ENCODE peak calls at places on chromosome 1, in nine cellular contexts. One of them, this sample, is unnamed.

GRCh38 chr1:64921761-64922160 is 44.6 kb downstream of the JAK1 start:
- DNase-seq in tibial nerve: no peak
- DNase-seq in left ventricle myocardium inferior: no peak
- DNase-seq in endothelial cell of umbilical vein: peak
- DNase-seq in breast epithelium: no peak
- DNase-seq in stomach: no peak
- DNase-seq in astrocyte: no peak
- DNase-seq in left lung: no peak
- DNase-seq in IMR-90: no peak
- DNase-seq in this sample: no peak

GRCh38 chr1:172360511-172360910 is 60.0 kb upstream of the C1orf105 start:
- DNase-seq in tibial nerve: no peak
- DNase-seq in left ventricle myocardium inferior: no peak
- DNase-seq in endothelial cell of umbilical vein: peak
- DNase-seq in breast epithelium: no peak
- DNase-seq in stomach: no peak
- DNase-seq in astrocyte: peak
- DNase-seq in left lung: no peak
- DNase-seq in IMR-90: no peak
- DNase-seq in this sample: no peak

GRCh38 chr1:8070381-8070811 is 44.3 kb upstream of the ERRFI1 start:
- DNase-seq in tibial nerve: no peak
- DNase-seq in left ventricle myocardium inferior: no peak
- DNase-seq in endothelial cell of umbilical vein: no peak
- DNase-seq in breast epithelium: peak
- DNase-seq in stomach: peak
- DNase-seq in astrocyte: no peak
- DNase-seq in left lung: no peak
- DNase-seq in IMR-90: no peak
- DNase-seq in this sample: no peak

GRCh38 chr1:3545363-3546047 is 65.8 kb downstream of the MEGF6 start:
- DNase-seq in tibial nerve: no peak
- DNase-seq in left ventricle myocardium inferior: no peak
- DNase-seq in endothelial cell of umbilical vein: no peak
- DNase-seq in breast epithelium: no peak
- DNase-seq in stomach: no peak
- DNase-seq in astrocyte: no peak
- DNase-seq in left lung: no peak
- DNase-seq in IMR-90: peak
- DNase-seq in this sample: no peak

GRCh38 chr1:40838045-40838979 is 23.9 kb downstream of the CITED4 start:
- DNase-seq in tibial nerve: no peak
- DNase-seq in left ventricle myocardium inferior: no peak
- DNase-seq in endothelial cell of umbilical vein: no peak
- DNase-seq in breast epithelium: no peak
- DNase-seq in stomach: no peak
- DNase-seq in astrocyte: no peak
- DNase-seq in left lung: peak
- DNase-seq in IMR-90: no peak
- DNase-seq in this sample: no peak

GRCh38 chr1:211543003-211543402 is 36.0 kb downstream of the SLC30A1 start:
- DNase-seq in tibial nerve: no peak
- DNase-seq in left ventricle myocardium inferior: no peak
- DNase-seq in endothelial cell of umbilical vein: no peak
- DNase-seq in breast epithelium: peak
- DNase-seq in stomach: no peak
- DNase-seq in astrocyte: no peak
- DNase-seq in left lung: no peak
- DNase-seq in IMR-90: no peak
- DNase-seq in this sample: no peak

GRCh38 chr1:116325922-116326321 is 47.1 kb upstream of the ATP1A1 start:
- DNase-seq in tibial nerve: no peak
- DNase-seq in left ventricle myocardium inferior: no peak
- DNase-seq in endothelial cell of umbilical vein: no peak
- DNase-seq in breast epithelium: no peak
- DNase-seq in stomach: no peak
- DNase-seq in astrocyte: no peak
- DNase-seq in left lung: no peak
- DNase-seq in IMR-90: no peak
- DNase-seq in this sample: no peak

GRCh38 chr1:173330149-173330951 is 123.2 kb upstream of the TNFSF4 start:
- DNase-seq in tibial nerve: no peak
- DNase-seq in left ventricle myocardium inferior: no peak
- DNase-seq in endothelial cell of umbilical vein: peak
- DNase-seq in breast epithelium: no peak
- DNase-seq in stomach: no peak
- DNase-seq in astrocyte: peak
- DNase-seq in left lung: no peak
- DNase-seq in IMR-90: peak
- DNase-seq in this sample: no peak

GRCh38 chr1:3869751-3870301 is 12.6 kb downstream of the DFFB start:
- DNase-seq in tibial nerve: no peak
- DNase-seq in left ventricle myocardium inferior: no peak
- DNase-seq in endothelial cell of umbilical vein: no peak
- DNase-seq in breast epithelium: no peak
- DNase-seq in stomach: no peak
- DNase-seq in astrocyte: no peak
- DNase-seq in left lung: peak
- DNase-seq in IMR-90: no peak
- DNase-seq in this sample: no peak

GRCh38 chr1:156571959-156572662 is at the start of gene IQGAP3:
- DNase-seq in tibial nerve: peak
- DNase-seq in left ventricle myocardium inferior: peak
- DNase-seq in endothelial cell of umbilical vein: peak
- DNase-seq in breast epithelium: peak
- DNase-seq in stomach: peak
- DNase-seq in astrocyte: peak
- DNase-seq in left lung: peak
- DNase-seq in IMR-90: peak
- DNase-seq in this sample: peak

GRCh38 chr1:37085393-37085792 is 51.1 kb upstream of the GRIK3 start:
- DNase-seq in tibial nerve: no peak
- DNase-seq in left ventricle myocardium inferior: no peak
- DNase-seq in endothelial cell of umbilical vein: no peak
- DNase-seq in breast epithelium: no peak
- DNase-seq in stomach: no peak
- DNase-seq in astrocyte: no peak
- DNase-seq in left lung: no peak
- DNase-seq in IMR-90: no peak
- DNase-seq in this sample: no peak
- TF ChIP-seq CTCF in tibial nerve: no peak
- TF ChIP-seq CTCF in left ventricle myocardium inferior: no peak
- TF ChIP-seq CTCF in endothelial cell of umbilical vein: no peak
- TF ChIP-seq CTCF in breast epithelium: no peak
- TF ChIP-seq CTCF in stomach: no peak
- TF ChIP-seq CTCF in astrocyte: no peak
- TF ChIP-seq CTCF in left lung: no peak
- TF ChIP-seq CTCF in IMR-90: no peak
- TF ChIP-seq CTCF in this sample: no peak

GRCh38 chr1:32953495-32953894 is 11.1 kb downstream of the RNF19B start:
- DNase-seq in tibial nerve: no peak
- DNase-seq in left ventricle myocardium inferior: no peak
- DNase-seq in endothelial cell of umbilical vein: peak
- DNase-seq in breast epithelium: no peak
- DNase-seq in stomach: no peak
- DNase-seq in astrocyte: peak
- DNase-seq in left lung: no peak
- DNase-seq in IMR-90: peak
- DNase-seq in this sample: no peak
- H3K27ac ChIP-seq in tibial nerve: no peak
- H3K27ac ChIP-seq in left ventricle myocardium inferior: no peak
- H3K27ac ChIP-seq in endothelial cell of umbilical vein: peak
- H3K27ac ChIP-seq in breast epithelium: no peak
- H3K27ac ChIP-seq in stomach: no peak
- H3K27ac ChIP-seq in astrocyte: peak
- H3K27ac ChIP-seq in left lung: no peak
- H3K27ac ChIP-seq in IMR-90: no peak
- H3K27ac ChIP-seq in this sample: peak

DNA sequence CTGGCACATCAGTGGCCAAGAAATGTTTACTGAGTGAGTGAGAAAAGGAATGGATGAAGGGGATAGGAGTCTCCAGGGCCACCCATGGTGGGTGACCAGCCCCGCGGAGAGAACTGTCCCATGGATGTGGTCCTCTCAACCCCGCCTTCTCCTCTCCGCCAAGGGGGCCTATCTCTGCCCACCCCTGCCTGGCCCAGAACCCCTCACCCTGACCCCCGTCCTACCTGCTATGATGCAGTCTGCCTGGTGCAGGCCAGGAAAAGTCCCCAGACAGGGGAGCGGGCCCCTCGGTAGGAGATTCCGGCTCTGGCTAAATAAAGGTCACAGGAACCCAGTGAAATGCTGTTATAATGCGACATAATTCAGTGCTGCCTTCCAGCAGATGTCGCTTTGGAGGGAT is 107.6 kb downstream of the PTPRU start:
- DNase-seq in tibial nerve: no peak
- DNase-seq in left ventricle myocardium inferior: no peak
- DNase-seq in endothelial cell of umbilical vein: no peak
- DNase-seq in breast epithelium: no peak
- DNase-seq in stomach: no peak
- DNase-seq in astrocyte: no peak
- DNase-seq in left lung: no peak
- DNase-seq in IMR-90: no peak
- DNase-seq in this sample: no peak
- TF ChIP-seq CTCF in tibial nerve: no peak
- TF ChIP-seq CTCF in left ventricle myocardium inferior: no peak
- TF ChIP-seq CTCF in endothelial cell of umbilical vein: no peak
- TF ChIP-seq CTCF in breast epithelium: no peak
- TF ChIP-seq CTCF in stomach: no peak
- TF ChIP-seq CTCF in astrocyte: no peak
- TF ChIP-seq CTCF in left lung: no peak
- TF ChIP-seq CTCF in IMR-90: no peak
- TF ChIP-seq CTCF in this sample: no peak

GRCh38 chr1:23402286-23403037 is 22.1 kb downstream of the TCEA3 start:
- DNase-seq in tibial nerve: no peak
- DNase-seq in left ventricle myocardium inferior: no peak
- DNase-seq in endothelial cell of umbilical vein: no peak
- DNase-seq in breast epithelium: no peak
- DNase-seq in stomach: no peak
- DNase-seq in astrocyte: no peak
- DNase-seq in left lung: no peak
- DNase-seq in IMR-90: no peak
- DNase-seq in this sample: no peak
- H3K27ac ChIP-seq in tibial nerve: peak
- H3K27ac ChIP-seq in left ventricle myocardium inferior: peak
- H3K27ac ChIP-seq in endothelial cell of umbilical vein: peak
- H3K27ac ChIP-seq in breast epithelium: peak
- H3K27ac ChIP-seq in stomach: no peak
- H3K27ac ChIP-seq in astrocyte: peak
- H3K27ac ChIP-seq in left lung: no peak
- H3K27ac ChIP-seq in IMR-90: peak
- H3K27ac ChIP-seq in this sample: no peak

GRCh38 chr1:171295821-171296220 is 18.2 kb upstream of the FMO4 start:
- DNase-seq in tibial nerve: no peak
- DNase-seq in left ventricle myocardium inferior: no peak
- DNase-seq in endothelial cell of umbilical vein: no peak
- DNase-seq in breast epithelium: no peak
- DNase-seq in stomach: no peak
- DNase-seq in astrocyte: no peak
- DNase-seq in left lung: no peak
- DNase-seq in IMR-90: no peak
- DNase-seq in this sample: no peak
- TF ChIP-seq CTCF in tibial nerve: no peak
- TF ChIP-seq CTCF in left ventricle myocardium inferior: no peak
- TF ChIP-seq CTCF in endothelial cell of umbilical vein: no peak
- TF ChIP-seq CTCF in breast epithelium: no peak
- TF ChIP-seq CTCF in stomach: no peak
- TF ChIP-seq CTCF in astrocyte: no peak
- TF ChIP-seq CTCF in left lung: no peak
- TF ChIP-seq CTCF in IMR-90: no peak
- TF ChIP-seq CTCF in this sample: no peak

DNA sequence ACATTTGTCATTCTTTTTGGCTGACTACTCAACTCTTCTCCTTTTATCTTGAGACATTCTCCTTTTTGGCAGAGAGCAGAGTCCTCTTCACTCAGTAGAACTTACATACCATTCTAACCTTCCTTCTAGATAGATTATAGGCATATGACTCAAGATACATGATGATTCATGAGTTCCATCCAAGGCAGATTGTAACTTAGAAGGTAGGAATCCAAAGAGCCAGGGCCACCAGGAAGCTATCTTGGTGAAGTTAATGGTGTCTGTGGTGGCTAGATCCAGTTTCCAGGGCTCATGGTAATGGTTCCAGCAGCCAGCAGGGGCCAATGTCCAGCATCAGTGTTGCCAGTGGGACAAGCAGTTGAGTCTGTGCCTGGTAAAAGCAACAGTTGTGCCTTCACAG is 76.1 kb upstream of the KIAA0040 start:
- DNase-seq in tibial nerve: no peak
- DNase-seq in left ventricle myocardium inferior: no peak
- DNase-seq in endothelial cell of umbilical vein: no peak
- DNase-seq in breast epithelium: no peak
- DNase-seq in stomach: no peak
- DNase-seq in astrocyte: no peak
- DNase-seq in left lung: no peak
- DNase-seq in IMR-90: no peak
- DNase-seq in this sample: no peak
- H3K27ac ChIP-seq in tibial nerve: peak
- H3K27ac ChIP-seq in left ventricle myocardium inferior: peak
- H3K27ac ChIP-seq in endothelial cell of umbilical vein: no peak
- H3K27ac ChIP-seq in breast epithelium: peak
- H3K27ac ChIP-seq in stomach: no peak
- H3K27ac ChIP-seq in astrocyte: no peak
- H3K27ac ChIP-seq in left lung: no peak
- H3K27ac ChIP-seq in IMR-90: no peak
- H3K27ac ChIP-seq in this sample: no peak

DNA sequence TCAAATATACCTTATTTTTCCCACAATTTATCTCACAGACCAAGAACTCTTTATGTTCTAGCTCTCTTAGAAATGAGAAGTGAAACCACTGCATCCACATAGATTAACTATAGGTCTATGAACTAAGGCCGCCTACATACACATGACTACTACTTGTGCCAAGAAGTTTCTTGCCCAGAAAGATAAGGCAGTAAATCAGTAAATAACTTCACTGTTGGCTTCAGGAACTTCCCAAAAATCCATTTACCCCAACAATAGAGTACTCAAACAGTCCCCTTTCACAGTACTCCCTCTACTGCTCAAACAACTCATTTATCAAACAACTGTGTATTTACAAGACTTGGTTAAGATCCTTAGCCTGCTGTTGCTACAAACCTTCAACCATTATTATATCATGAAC is 96.5 kb downstream of the NME7 start:
- DNase-seq in tibial nerve: no peak
- DNase-seq in left ventricle myocardium inferior: no peak
- DNase-seq in endothelial cell of umbilical vein: no peak
- DNase-seq in breast epithelium: no peak
- DNase-seq in stomach: no peak
- DNase-seq in astrocyte: no peak
- DNase-seq in left lung: no peak
- DNase-seq in IMR-90: no peak
- DNase-seq in this sample: no peak
- TF ChIP-seq CTCF in tibial nerve: no peak
- TF ChIP-seq CTCF in left ventricle myocardium inferior: peak
- TF ChIP-seq CTCF in endothelial cell of umbilical vein: no peak
- TF ChIP-seq CTCF in breast epithelium: no peak
- TF ChIP-seq CTCF in stomach: no peak
- TF ChIP-seq CTCF in astrocyte: no peak
- TF ChIP-seq CTCF in left lung: no peak
- TF ChIP-seq CTCF in IMR-90: no peak
- TF ChIP-seq CTCF in this sample: peak

GRCh38 chr1:183933528-183934179 is 103.9 kb downstream of the COLGALT2 start:
- DNase-seq in tibial nerve: no peak
- DNase-seq in left ventricle myocardium inferior: no peak
- DNase-seq in endothelial cell of umbilical vein: no peak
- DNase-seq in breast epithelium: no peak
- DNase-seq in stomach: no peak
- DNase-seq in astrocyte: no peak
- DNase-seq in left lung: no peak
- DNase-seq in IMR-90: no peak
- DNase-seq in this sample: no peak
- H3K27ac ChIP-seq in tibial nerve: no peak
- H3K27ac ChIP-seq in left ventricle myocardium inferior: peak
- H3K27ac ChIP-seq in endothelial cell of umbilical vein: no peak
- H3K27ac ChIP-seq in breast epithelium: no peak
- H3K27ac ChIP-seq in stomach: no peak
- H3K27ac ChIP-seq in astrocyte: no peak
- H3K27ac ChIP-seq in left lung: no peak
- H3K27ac ChIP-seq in IMR-90: no peak
- H3K27ac ChIP-seq in this sample: peak